ENCODE peak calls at places on chromosome 14, in eight cellular contexts. U, S, I, C, H, Z, X and G are unnamed samples.

GRCh38 chr14:105475269-105475915 is 771 bp downstream of the CRIP2 start:
- DNase-seq in U (no peak), S (peak; percentile 69), I (peak; percentile 44), C (peak; percentile 72), H (no peak), Z (no peak), X (no peak), G (no peak)

GRCh38 chr14:97367278-97367677 is 570.1 kb downstream of the VRK1 start:
- DNase-seq in U (no peak), S (no peak), I (no peak), C (no peak), H (no peak), Z (no peak), X (no peak), G (no peak)

GRCh38 chr14:99138999-99139865 is 132.8 kb downstream of the BCL11B start:
- DNase-seq in U (no peak), S (peak; percentile 30), I (no peak), C (peak; percentile 13), H (no peak), Z (no peak), X (no peak), G (no peak)

GRCh38 chr14:42469637-42470426 is 863.2 kb downstream of the LRFN5 start:
- DNase-seq in U (no peak), S (no peak), I (no peak), C (no peak), H (no peak), Z (peak; percentile 61), X (no peak), G (no peak)

GRCh38 chr14:61927015-61927414 is 164.8 kb downstream of the SNAPC1 start:
- DNase-seq in U (no peak), S (no peak), I (no peak), C (no peak), H (no peak), Z (no peak), X (no peak), G (no peak)

GRCh38 chr14:33026850-33027420 is 88.3 kb downstream of the NPAS3 start:
- DNase-seq in U (no peak), S (no peak), I (no peak), C (peak; percentile 20), H (no peak), Z (no peak), X (no peak), G (no peak)

GRCh38 chr14:64266206-64266605 is 28.0 kb downstream of the ESR2 start:
- DNase-seq in U (peak; percentile 45), S (no peak), I (no peak), C (no peak), H (no peak), Z (no peak), X (no peak), G (no peak)

GRCh38 chr14:72644758-72645489 is 249.0 kb downstream of the DPF3 start:
- DNase-seq in U (no peak), S (no peak), I (peak; percentile 18), C (no peak), H (no peak), Z (peak; percentile 18), X (no peak), G (no peak)

GRCh38 chr14:31118892-31119291 is 88.7 kb downstream of the HECTD1 start:
- DNase-seq in U (no peak), S (no peak), I (no peak), C (no peak), H (no peak), Z (no peak), X (no peak), G (peak; percentile 36)

GRCh38 chr14:100523131-100523530 is 64.1 kb downstream of the BEGAIN start:
- DNase-seq in U (no peak), S (no peak), I (no peak), C (no peak), H (no peak), Z (no peak), X (no peak), G (no peak)

GRCh38 chr14:92590941-92591340 is 77.4 kb downstream of the RIN3 start:
- DNase-seq in U (no peak), S (no peak), I (no peak), C (no peak), H (no peak), Z (no peak), X (no peak), G (no peak)

GRCh38 chr14:95426116-95426475 is 90.4 kb downstream of the SYNE3 start:
- DNase-seq in U (no peak), S (no peak), I (no peak), C (no peak), H (no peak), Z (no peak), X (no peak), G (no peak)

GRCh38 chr14:78358631-78359030 is 188.5 kb downstream of the NRXN3 start:
- DNase-seq in U (no peak), S (no peak), I (no peak), C (no peak), H (no peak), Z (no peak), X (no peak), G (no peak)

GRCh38 chr14:104148433-104149277 is 10.3 kb downstream of the KIF26A start:
- DNase-seq in U (no peak), S (peak; percentile 62), I (peak; percentile 34), C (no peak), H (peak; percentile 14), Z (no peak), X (peak; percentile 32), G (no peak)

GRCh38 chr14:103686831-103687485 is 28.3 kb downstream of the XRCC3 start:
- DNase-seq in U (no peak), S (no peak), I (no peak), C (no peak), H (no peak), Z (no peak), X (no peak), G (no peak)

GRCh38 chr14:30272848-30273563 is 286.0 kb upstream of the G2E3 start:
- DNase-seq in U (no peak), S (no peak), I (no peak), C (no peak), H (no peak), Z (no peak), X (no peak), G (peak; percentile 13)

GRCh38 chr14:100709252-100709955 is 17.3 kb upstream of the DLK1 start:
- DNase-seq in U (no peak), S (peak; percentile 79), I (peak; percentile 46), C (peak; percentile 43), H (peak; percentile 39), Z (no peak), X (no peak), G (peak; percentile 57)

GRCh38 chr14:92514844-92515509 is 1.4 kb downstream of the RIN3 start:
- DNase-seq in U (no peak), S (no peak), I (no peak), C (no peak), H (no peak), Z (no peak), X (no peak), G (peak; percentile 17)

GRCh38 chr14:54564071-54564798 is 2.7 kb upstream of the SAMD4A start:
- DNase-seq in U (peak; percentile 50), S (no peak), I (peak; percentile 63), C (no peak), H (no peak), Z (peak; percentile 64), X (no peak), G (peak; percentile 64)

GRCh38 chr14:35532783-35533356 is 1.1 kb upstream of the INSM2 start:
- DNase-seq in U (no peak), S (no peak), I (no peak), C (no peak), H (no peak), Z (no peak), X (no peak), G (no peak)

GRCh38 chr14:35533357-35534129 is 421 bp upstream of the INSM2 start:
- DNase-seq in U (peak; percentile 74), S (peak; percentile 97), I (peak; percentile 92), C (peak; percentile 40), H (peak; percentile 49), Z (peak; percentile 73), X (peak; percentile 69), G (peak; percentile 91)

GRCh38 chr14:35534884-35535793 is 1.2 kb downstream of the INSM2 start:
- DNase-seq in U (peak; percentile 20), S (peak; percentile 94), I (peak; percentile 87), C (peak; percentile 68), H (peak; percentile 60), Z (peak; percentile 53), X (peak; percentile 76), G (peak; percentile 87)

GRCh38 chr14:35534130-35534883 is at the start of gene INSM2:
- DNase-seq in U (peak; percentile 10), S (no peak), I (peak; percentile 18), C (no peak), H (no peak), Z (peak; percentile 62), X (peak; percentile 36), G (no peak)

GRCh38 chr14:35535794-35536112 is 1.8 kb downstream of the INSM2 start:
- DNase-seq in U (no peak), S (no peak), I (no peak), C (no peak), H (no peak), Z (no peak), X (no peak), G (no peak)
- H3K27ac ChIP-seq in U (no peak overlapping the region), S (no peak overlapping the region), I (no peak overlapping the region), C (no peak overlapping the region), H (no peak overlapping the region), Z (no peak overlapping the region), X (no peak overlapping the region), G (no peak overlapping the region)

GRCh38 chr14:22870811-22871199 is 735 bp upstream of the LRP10 start:
- DNase-seq in U (no peak), S (no peak), I (no peak), C (no peak), H (no peak), Z (no peak), X (no peak), G (no peak)
- H3K4me3 ChIP-seq in U (peak overlapping the region; percentile 86), S (peak overlapping the region; percentile 82), I (peak overlapping the region; percentile 96), C (peak overlapping the region; percentile 66), H (peak overlapping the region; percentile 97), Z (peak overlapping the region; percentile 78), X (peak overlapping the region; percentile 100), G (peak overlapping the region; percentile 61)

GRCh38 chr14:94375552-94376107 is 12.8 kb downstream of the SERPINA1 start:
- DNase-seq in U (no peak), S (no peak), I (no peak), C (no peak), H (no peak), Z (no peak), X (no peak), G (no peak)
- TF ChIP-seq CTCF in U (no peak), S (no peak), I (no peak), C (no peak), H (no peak), Z (no peak), X (no peak), G (no peak)

GRCh38 chr14:37594238-37594915 is 672 bp downstream of the FOXA1 start:
- DNase-seq in U (peak; percentile 1), S (peak; percentile 93), I (peak; percentile 89), C (no peak), H (no peak), Z (peak; percentile 92), X (no peak), G (peak; percentile 84)

GRCh38 chr14:37596790-37597189 is 1.4 kb downstream of the TTC6 start:
- DNase-seq in U (no peak), S (no peak), I (no peak), C (no peak), H (no peak), Z (no peak), X (no peak), G (no peak)

GRCh38 chr14:37597538-37598084 is 2.2 kb downstream of the TTC6 start:
- DNase-seq in U (no peak), S (peak; percentile 86), I (peak; percentile 79), C (no peak), H (no peak), Z (peak; percentile 45), X (no peak), G (no peak)

GRCh38 chr14:37594916-37595808 is at the start of the genes FOXA1 and TTC6:
- DNase-seq in U (no peak), S (peak; percentile 84), I (peak; percentile 79), C (no peak), H (no peak), Z (peak; percentile 83), X (peak; percentile 56), G (peak; percentile 48)

GRCh38 chr14:37595809-37596595 is 573 bp downstream of the TTC6 start:
- DNase-seq in U (no peak), S (peak; percentile 83), I (peak; percentile 76), C (no peak), H (no peak), Z (peak; percentile 89), X (no peak), G (no peak)
- H3K27ac ChIP-seq in U (no peak overlapping the region), S (no peak overlapping the region), I (no peak overlapping the region), C (no peak overlapping the region), H (no peak overlapping the region), Z (peak overlapping the region; percentile 94), X (no peak overlapping the region), G (no peak overlapping the region)